ENCODE peak calls at places on chromosomes 12 and 14, in ten cellular contexts. One of them, this sample, is unnamed.

GRCh38 chr14:24414077-24414476 is 15.3 kb downstream of the NYNRIN start:
- DNase-seq in choroid plexus epithelial cell: no peak
- DNase-seq in RKO: no peak
- DNase-seq in bronchial epithelial cell: no peak
- DNase-seq in psoas muscle: no peak
- DNase-seq in GM03348: no peak
- DNase-seq in amygdala: no peak
- DNase-seq in HFF-Myc: no peak
- DNase-seq in non-pigmented ciliary epithelial cell: no peak
- DNase-seq in left colon: no peak
- DNase-seq in this sample: no peak

GRCh38 chr14:102629700-102630365 is 37.4 kb downstream of the RCOR1 start:
- DNase-seq in choroid plexus epithelial cell: peak; percentile 48
- DNase-seq in RKO: no peak
- DNase-seq in bronchial epithelial cell: no peak
- DNase-seq in psoas muscle: no peak
- DNase-seq in GM03348: no peak
- DNase-seq in amygdala: no peak
- DNase-seq in HFF-Myc: no peak
- DNase-seq in non-pigmented ciliary epithelial cell: no peak
- DNase-seq in left colon: no peak
- DNase-seq in this sample: no peak

GRCh38 chr14:22466520-22466919 is 122.5 kb downstream of the DAD1 start:
- DNase-seq in choroid plexus epithelial cell: peak; percentile 71
- DNase-seq in RKO: peak; percentile 50
- DNase-seq in bronchial epithelial cell: peak; percentile 69
- DNase-seq in psoas muscle: no peak
- DNase-seq in GM03348: no peak
- DNase-seq in amygdala: no peak
- DNase-seq in HFF-Myc: no peak
- DNase-seq in non-pigmented ciliary epithelial cell: no peak
- DNase-seq in left colon: no peak
- DNase-seq in this sample: no peak

GRCh38 chr14:53525608-53526007 is 372.5 kb upstream of the DDHD1 start:
- DNase-seq in choroid plexus epithelial cell: no peak
- DNase-seq in RKO: no peak
- DNase-seq in bronchial epithelial cell: no peak
- DNase-seq in psoas muscle: no peak
- DNase-seq in GM03348: peak; percentile 44
- DNase-seq in amygdala: no peak
- DNase-seq in HFF-Myc: no peak
- DNase-seq in non-pigmented ciliary epithelial cell: no peak
- DNase-seq in left colon: no peak
- DNase-seq in this sample: no peak

GRCh38 chr14:106802413-106803364 is 1276.3 kb downstream of the TMEM121 start:
- DNase-seq in choroid plexus epithelial cell: no peak
- DNase-seq in RKO: no peak
- DNase-seq in bronchial epithelial cell: no peak
- DNase-seq in psoas muscle: no peak
- DNase-seq in GM03348: no peak
- DNase-seq in amygdala: no peak
- DNase-seq in HFF-Myc: no peak
- DNase-seq in non-pigmented ciliary epithelial cell: no peak
- DNase-seq in left colon: peak; percentile 42
- DNase-seq in this sample: no peak

GRCh38 chr12:11716794-11717532 is 67.5 kb downstream of the ETV6 start:
- DNase-seq in choroid plexus epithelial cell: no peak
- DNase-seq in RKO: no peak
- DNase-seq in bronchial epithelial cell: no peak
- DNase-seq in psoas muscle: no peak
- DNase-seq in GM03348: no peak
- DNase-seq in amygdala: no peak
- DNase-seq in HFF-Myc: no peak
- DNase-seq in non-pigmented ciliary epithelial cell: no peak
- DNase-seq in left colon: no peak
- DNase-seq in this sample: no peak

GRCh38 chr14:38336298-38336697 is 80.4 kb upstream of the CLEC14A start:
- DNase-seq in choroid plexus epithelial cell: no peak
- DNase-seq in RKO: no peak
- DNase-seq in bronchial epithelial cell: no peak
- DNase-seq in psoas muscle: no peak
- DNase-seq in GM03348: no peak
- DNase-seq in amygdala: no peak
- DNase-seq in HFF-Myc: no peak
- DNase-seq in non-pigmented ciliary epithelial cell: no peak
- DNase-seq in left colon: no peak
- DNase-seq in this sample: no peak

GRCh38 chr12:48004039-48004940 is at the start of gene COL2A1:
- DNase-seq in choroid plexus epithelial cell: no peak
- DNase-seq in RKO: no peak
- DNase-seq in bronchial epithelial cell: no peak
- DNase-seq in psoas muscle: peak; percentile 38
- DNase-seq in GM03348: peak; percentile 36
- DNase-seq in amygdala: no peak
- DNase-seq in HFF-Myc: no peak
- DNase-seq in non-pigmented ciliary epithelial cell: no peak
- DNase-seq in left colon: no peak
- DNase-seq in this sample: no peak

GRCh38 chr12:53290661-53291060 is 4.7 kb upstream of the PFDN5 start:
- DNase-seq in choroid plexus epithelial cell: peak; percentile 38
- DNase-seq in RKO: no peak
- DNase-seq in bronchial epithelial cell: no peak
- DNase-seq in psoas muscle: no peak
- DNase-seq in GM03348: no peak
- DNase-seq in amygdala: no peak
- DNase-seq in HFF-Myc: no peak
- DNase-seq in non-pigmented ciliary epithelial cell: no peak
- DNase-seq in left colon: no peak
- DNase-seq in this sample: no peak

GRCh38 chr12:107133462-107133861 is 40.1 kb upstream of the CRY1 start:
- DNase-seq in choroid plexus epithelial cell: no peak
- DNase-seq in RKO: no peak
- DNase-seq in bronchial epithelial cell: no peak
- DNase-seq in psoas muscle: no peak
- DNase-seq in GM03348: no peak
- DNase-seq in amygdala: no peak
- DNase-seq in HFF-Myc: no peak
- DNase-seq in non-pigmented ciliary epithelial cell: no peak
- DNase-seq in left colon: no peak
- DNase-seq in this sample: no peak

GRCh38 chr14:87935081-87935828 is 57.7 kb downstream of the GALC start:
- DNase-seq in choroid plexus epithelial cell: no peak
- DNase-seq in RKO: no peak
- DNase-seq in bronchial epithelial cell: no peak
- DNase-seq in psoas muscle: no peak
- DNase-seq in GM03348: no peak
- DNase-seq in amygdala: no peak
- DNase-seq in HFF-Myc: no peak
- DNase-seq in non-pigmented ciliary epithelial cell: no peak
- DNase-seq in left colon: no peak
- DNase-seq in this sample: no peak

GRCh38 chr14:53368714-53369191 is 215.6 kb upstream of the DDHD1 start:
- DNase-seq in choroid plexus epithelial cell: peak; percentile 67
- DNase-seq in RKO: peak; percentile 4
- DNase-seq in bronchial epithelial cell: peak; percentile 38
- DNase-seq in psoas muscle: no peak
- DNase-seq in GM03348: peak; percentile 46
- DNase-seq in amygdala: no peak
- DNase-seq in HFF-Myc: peak; percentile 81
- DNase-seq in non-pigmented ciliary epithelial cell: no peak
- DNase-seq in left colon: no peak
- DNase-seq in this sample: no peak

GRCh38 chr12:59596232-59597143 is 659 bp downstream of the SLC16A7 start:
- DNase-seq in choroid plexus epithelial cell: peak; percentile 82
- DNase-seq in RKO: peak; percentile 76
- DNase-seq in bronchial epithelial cell: peak; percentile 22
- DNase-seq in psoas muscle: peak; percentile 85
- DNase-seq in GM03348: peak; percentile 63
- DNase-seq in amygdala: peak; percentile 66
- DNase-seq in HFF-Myc: peak; percentile 65
- DNase-seq in non-pigmented ciliary epithelial cell: peak; percentile 19
- DNase-seq in left colon: peak; percentile 75
- DNase-seq in this sample: no peak

GRCh38 chr14:101071493-101071891 is 168.0 kb upstream of the RTL1 start:
- DNase-seq in choroid plexus epithelial cell: no peak
- DNase-seq in RKO: no peak
- DNase-seq in bronchial epithelial cell: no peak
- DNase-seq in psoas muscle: no peak
- DNase-seq in GM03348: no peak
- DNase-seq in amygdala: no peak
- DNase-seq in HFF-Myc: no peak
- DNase-seq in non-pigmented ciliary epithelial cell: no peak
- DNase-seq in left colon: no peak
- DNase-seq in this sample: no peak

GRCh38 chr14:85437143-85437542 is 92.8 kb upstream of the FLRT2 start:
- DNase-seq in choroid plexus epithelial cell: peak; percentile 56
- DNase-seq in RKO: no peak
- DNase-seq in bronchial epithelial cell: peak; percentile 99
- DNase-seq in psoas muscle: no peak
- DNase-seq in GM03348: peak; percentile 48
- DNase-seq in amygdala: no peak
- DNase-seq in HFF-Myc: no peak
- DNase-seq in non-pigmented ciliary epithelial cell: peak; percentile 85
- DNase-seq in left colon: no peak
- DNase-seq in this sample: peak; percentile 95

GRCh38 chr12:114412825-114413749 is 7.1 kb upstream of the TBX5 start:
- DNase-seq in choroid plexus epithelial cell: no peak
- DNase-seq in RKO: no peak
- DNase-seq in bronchial epithelial cell: no peak
- DNase-seq in psoas muscle: no peak
- DNase-seq in GM03348: no peak
- DNase-seq in amygdala: no peak
- DNase-seq in HFF-Myc: no peak
- DNase-seq in non-pigmented ciliary epithelial cell: no peak
- DNase-seq in left colon: no peak
- DNase-seq in this sample: no peak

GRCh38 chr12:114655934-114656697 is 27.9 kb downstream of the TBX3 start:
- DNase-seq in choroid plexus epithelial cell: peak; percentile 98
- DNase-seq in RKO: no peak
- DNase-seq in bronchial epithelial cell: no peak
- DNase-seq in psoas muscle: no peak
- DNase-seq in GM03348: no peak
- DNase-seq in amygdala: no peak
- DNase-seq in HFF-Myc: no peak
- DNase-seq in non-pigmented ciliary epithelial cell: peak; percentile 85
- DNase-seq in left colon: no peak
- DNase-seq in this sample: no peak

GRCh38 chr12:51222461-51222860 is 4.6 kb upstream of the POU6F1 start:
- DNase-seq in choroid plexus epithelial cell: no peak
- DNase-seq in RKO: no peak
- DNase-seq in bronchial epithelial cell: no peak
- DNase-seq in psoas muscle: no peak
- DNase-seq in GM03348: no peak
- DNase-seq in amygdala: no peak
- DNase-seq in HFF-Myc: no peak
- DNase-seq in non-pigmented ciliary epithelial cell: no peak
- DNase-seq in left colon: no peak
- DNase-seq in this sample: no peak

GRCh38 chr12:8678661-8679111 is 16.1 kb upstream of the MFAP5 start:
- DNase-seq in choroid plexus epithelial cell: peak; percentile 40
- DNase-seq in RKO: no peak
- DNase-seq in bronchial epithelial cell: peak; percentile 90
- DNase-seq in psoas muscle: no peak
- DNase-seq in GM03348: peak; percentile 54
- DNase-seq in amygdala: no peak
- DNase-seq in HFF-Myc: no peak
- DNase-seq in non-pigmented ciliary epithelial cell: no peak
- DNase-seq in left colon: no peak
- DNase-seq in this sample: peak; percentile 53

GRCh38 chr14:52124791-52125661 is 56.2 kb upstream of the NID2 start:
- DNase-seq in choroid plexus epithelial cell: peak; percentile 93
- DNase-seq in RKO: no peak
- DNase-seq in bronchial epithelial cell: peak; percentile 71
- DNase-seq in psoas muscle: no peak
- DNase-seq in GM03348: peak; percentile 60
- DNase-seq in amygdala: no peak
- DNase-seq in HFF-Myc: peak; percentile 70
- DNase-seq in non-pigmented ciliary epithelial cell: no peak
- DNase-seq in left colon: no peak
- DNase-seq in this sample: no peak

GRCh38 chr12:68495666-68496065 is 115.0 kb upstream of the RAP1B start:
- DNase-seq in choroid plexus epithelial cell: peak; percentile 79
- DNase-seq in RKO: no peak
- DNase-seq in bronchial epithelial cell: no peak
- DNase-seq in psoas muscle: no peak
- DNase-seq in GM03348: peak; percentile 30
- DNase-seq in amygdala: no peak
- DNase-seq in HFF-Myc: peak; percentile 39
- DNase-seq in non-pigmented ciliary epithelial cell: peak; percentile 58
- DNase-seq in left colon: no peak
- DNase-seq in this sample: no peak

GRCh38 chr14:34461334-34462131 is 507 bp downstream of the SPTSSA start:
- DNase-seq in choroid plexus epithelial cell: peak; percentile 47
- DNase-seq in RKO: peak; percentile 82
- DNase-seq in bronchial epithelial cell: peak; percentile 39
- DNase-seq in psoas muscle: peak; percentile 55
- DNase-seq in GM03348: peak; percentile 37
- DNase-seq in amygdala: peak; percentile 47
- DNase-seq in HFF-Myc: peak; percentile 15
- DNase-seq in non-pigmented ciliary epithelial cell: no peak
- DNase-seq in left colon: peak; percentile 70
- DNase-seq in this sample: no peak

GRCh38 chr14:76810953-76811400 is 1.7 kb downstream of the ANGEL1 start:
- DNase-seq in choroid plexus epithelial cell: peak; percentile 54
- DNase-seq in RKO: peak; percentile 76
- DNase-seq in bronchial epithelial cell: peak; percentile 32
- DNase-seq in psoas muscle: no peak
- DNase-seq in GM03348: peak; percentile 57
- DNase-seq in amygdala: peak; percentile 39
- DNase-seq in HFF-Myc: no peak
- DNase-seq in non-pigmented ciliary epithelial cell: no peak
- DNase-seq in left colon: no peak
- DNase-seq in this sample: no peak

GRCh38 chr14:67461341-67461985 is 27.1 kb downstream of the TMEM229B start:
- DNase-seq in choroid plexus epithelial cell: peak; percentile 74
- DNase-seq in RKO: peak; percentile 15
- DNase-seq in bronchial epithelial cell: peak; percentile 78
- DNase-seq in psoas muscle: no peak
- DNase-seq in GM03348: no peak
- DNase-seq in amygdala: no peak
- DNase-seq in HFF-Myc: no peak
- DNase-seq in non-pigmented ciliary epithelial cell: peak; percentile 3
- DNase-seq in left colon: no peak
- DNase-seq in this sample: peak; percentile 5

GRCh38 chr12:51357374-51358047 is 11.0 kb upstream of the CELA1 start:
- DNase-seq in choroid plexus epithelial cell: no peak
- DNase-seq in RKO: no peak
- DNase-seq in bronchial epithelial cell: no peak
- DNase-seq in psoas muscle: no peak
- DNase-seq in GM03348: no peak
- DNase-seq in amygdala: no peak
- DNase-seq in HFF-Myc: no peak
- DNase-seq in non-pigmented ciliary epithelial cell: no peak
- DNase-seq in left colon: no peak
- DNase-seq in this sample: no peak

GRCh38 chr12:48995061-48995879 is 3.9 kb downstream of the DDN start:
- DNase-seq in choroid plexus epithelial cell: peak; percentile 80
- DNase-seq in RKO: peak; percentile 90
- DNase-seq in bronchial epithelial cell: peak; percentile 59
- DNase-seq in psoas muscle: peak; percentile 86
- DNase-seq in GM03348: peak; percentile 96
- DNase-seq in amygdala: no peak
- DNase-seq in HFF-Myc: no peak
- DNase-seq in non-pigmented ciliary epithelial cell: no peak
- DNase-seq in left colon: peak; percentile 88
- DNase-seq in this sample: no peak

GRCh38 chr12:101841069-101841468 is 10.3 kb upstream of the GNPTAB start:
- DNase-seq in choroid plexus epithelial cell: no peak
- DNase-seq in RKO: no peak
- DNase-seq in bronchial epithelial cell: no peak
- DNase-seq in psoas muscle: no peak
- DNase-seq in GM03348: no peak
- DNase-seq in amygdala: no peak
- DNase-seq in HFF-Myc: no peak
- DNase-seq in non-pigmented ciliary epithelial cell: no peak
- DNase-seq in left colon: no peak
- DNase-seq in this sample: no peak

GRCh38 chr14:106204063-106204462 is 677.7 kb downstream of the TMEM121 start:
- DNase-seq in choroid plexus epithelial cell: no peak
- DNase-seq in RKO: no peak
- DNase-seq in bronchial epithelial cell: no peak
- DNase-seq in psoas muscle: no peak
- DNase-seq in GM03348: no peak
- DNase-seq in amygdala: no peak
- DNase-seq in HFF-Myc: no peak
- DNase-seq in non-pigmented ciliary epithelial cell: no peak
- DNase-seq in left colon: no peak
- DNase-seq in this sample: no peak